ENCODE peak calls at places on chromosome 5, in six cellular contexts. One of them, this sample, is unnamed.

GRCh38 chr5:148776780-148777179 is 49.6 kb upstream of the ADRB2 start:
- DNase-seq in mucosa of descending colon: no peak
- DNase-seq in heart left ventricle: no peak
- DNase-seq in astrocyte of the spinal cord: peak
- DNase-seq in IMR-90: peak
- DNase-seq in HL-60: peak
- DNase-seq in this sample: peak

GRCh38 chr5:68738236-68738635 is 355.6 kb upstream of the SLC30A5 start:
- DNase-seq in mucosa of descending colon: no peak
- DNase-seq in heart left ventricle: no peak
- DNase-seq in astrocyte of the spinal cord: no peak
- DNase-seq in IMR-90: no peak
- DNase-seq in HL-60: no peak
- DNase-seq in this sample: no peak

GRCh38 chr5:33272288-33272687 is 168.5 kb upstream of the TARS1 start:
- DNase-seq in mucosa of descending colon: no peak
- DNase-seq in heart left ventricle: no peak
- DNase-seq in astrocyte of the spinal cord: peak
- DNase-seq in IMR-90: peak
- DNase-seq in HL-60: no peak
- DNase-seq in this sample: no peak

GRCh38 chr5:57878301-57878722 is 395.7 kb upstream of the ACTBL2 start:
- DNase-seq in mucosa of descending colon: no peak
- DNase-seq in heart left ventricle: no peak
- DNase-seq in astrocyte of the spinal cord: no peak
- DNase-seq in IMR-90: no peak
- DNase-seq in HL-60: no peak
- DNase-seq in this sample: no peak

GRCh38 chr5:143913008-143913752 is 101.2 kb downstream of the HMHB1 start:
- DNase-seq in mucosa of descending colon: no peak
- DNase-seq in heart left ventricle: no peak
- DNase-seq in astrocyte of the spinal cord: peak
- DNase-seq in IMR-90: peak
- DNase-seq in HL-60: no peak
- DNase-seq in this sample: no peak

GRCh38 chr5:138654281-138654867 is 79.2 kb upstream of the HSPA9 start:
- DNase-seq in mucosa of descending colon: peak
- DNase-seq in heart left ventricle: no peak
- DNase-seq in astrocyte of the spinal cord: peak
- DNase-seq in IMR-90: peak
- DNase-seq in HL-60: peak
- DNase-seq in this sample: no peak

GRCh38 chr5:78699565-78700143 is 51.1 kb upstream of the LHFPL2 start:
- DNase-seq in mucosa of descending colon: no peak
- DNase-seq in heart left ventricle: no peak
- DNase-seq in astrocyte of the spinal cord: peak
- DNase-seq in IMR-90: peak
- DNase-seq in HL-60: peak
- DNase-seq in this sample: peak

GRCh38 chr5:27906911-27907590 is 868.7 kb upstream of the CDH9 start:
- DNase-seq in mucosa of descending colon: no peak
- DNase-seq in heart left ventricle: no peak
- DNase-seq in astrocyte of the spinal cord: peak
- DNase-seq in IMR-90: no peak
- DNase-seq in HL-60: no peak
- DNase-seq in this sample: no peak

GRCh38 chr5:134784946-134785620 is 26.5 kb downstream of the DDX46 start:
- DNase-seq in mucosa of descending colon: no peak
- DNase-seq in heart left ventricle: no peak
- DNase-seq in astrocyte of the spinal cord: peak
- DNase-seq in IMR-90: peak
- DNase-seq in HL-60: no peak
- DNase-seq in this sample: no peak

GRCh38 chr5:122713026-122713425 is 61.9 kb upstream of the SNX2 start:
- DNase-seq in mucosa of descending colon: no peak
- DNase-seq in heart left ventricle: no peak
- DNase-seq in astrocyte of the spinal cord: no peak
- DNase-seq in IMR-90: no peak
- DNase-seq in HL-60: no peak
- DNase-seq in this sample: no peak

GRCh38 chr5:109038209-109038840 is 290.6 kb downstream of the FER start:
- DNase-seq in mucosa of descending colon: no peak
- DNase-seq in heart left ventricle: no peak
- DNase-seq in astrocyte of the spinal cord: no peak
- DNase-seq in IMR-90: peak
- DNase-seq in HL-60: no peak
- DNase-seq in this sample: no peak

GRCh38 chr5:140734354-140734753 is 34.1 kb downstream of the ZMAT2 start:
- DNase-seq in mucosa of descending colon: no peak
- DNase-seq in heart left ventricle: no peak
- DNase-seq in astrocyte of the spinal cord: no peak
- DNase-seq in IMR-90: no peak
- DNase-seq in HL-60: no peak
- DNase-seq in this sample: no peak
- TF ChIP-seq CTCF in mucosa of descending colon: no peak
- TF ChIP-seq CTCF in heart left ventricle: peak
- TF ChIP-seq CTCF in astrocyte of the spinal cord: no peak
- TF ChIP-seq CTCF in IMR-90: peak
- TF ChIP-seq CTCF in HL-60: no peak
- TF ChIP-seq CTCF in this sample: peak

GRCh38 chr5:171926311-171926710 is 80.1 kb downstream of the FBXW11 start:
- DNase-seq in mucosa of descending colon: no peak
- DNase-seq in heart left ventricle: no peak
- DNase-seq in astrocyte of the spinal cord: no peak
- DNase-seq in IMR-90: no peak
- DNase-seq in HL-60: peak
- DNase-seq in this sample: no peak

GRCh38 chr5:171924493-171925122 is 81.8 kb downstream of the FBXW11 start:
- DNase-seq in mucosa of descending colon: no peak
- DNase-seq in heart left ventricle: no peak
- DNase-seq in astrocyte of the spinal cord: no peak
- DNase-seq in IMR-90: no peak
- DNase-seq in HL-60: no peak
- DNase-seq in this sample: no peak

GRCh38 chr5:171931163-171931562 is 75.3 kb downstream of the FBXW11 start:
- DNase-seq in mucosa of descending colon: no peak
- DNase-seq in heart left ventricle: no peak
- DNase-seq in astrocyte of the spinal cord: no peak
- DNase-seq in IMR-90: no peak
- DNase-seq in HL-60: no peak
- DNase-seq in this sample: no peak

GRCh38 chr5:171927345-171927941 is 79.0 kb downstream of the FBXW11 start:
- DNase-seq in mucosa of descending colon: no peak
- DNase-seq in heart left ventricle: no peak
- DNase-seq in astrocyte of the spinal cord: peak
- DNase-seq in IMR-90: peak
- DNase-seq in HL-60: no peak
- DNase-seq in this sample: no peak
- TF ChIP-seq CTCF in mucosa of descending colon: no peak
- TF ChIP-seq CTCF in heart left ventricle: no peak
- TF ChIP-seq CTCF in astrocyte of the spinal cord: peak
- TF ChIP-seq CTCF in IMR-90: peak
- TF ChIP-seq CTCF in HL-60: no peak
- TF ChIP-seq CTCF in this sample: peak

DNA sequence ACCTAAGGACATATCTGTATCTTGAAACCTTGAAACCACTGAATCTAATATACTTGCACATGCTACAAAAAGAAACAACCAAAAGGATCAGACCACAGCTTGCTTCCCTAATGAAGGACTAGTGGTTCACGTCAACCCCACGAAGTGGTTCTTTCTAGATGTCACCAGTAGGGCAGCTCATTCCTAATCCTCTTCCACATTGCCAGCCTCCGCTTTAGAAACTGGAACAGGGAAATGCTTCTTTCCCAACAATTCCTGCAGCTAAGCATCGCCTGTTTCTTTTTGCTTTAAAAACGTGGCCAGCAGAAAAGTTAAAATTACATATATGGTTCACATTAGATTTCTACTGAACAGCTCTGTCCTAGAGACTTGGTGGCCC is 100.2 kb downstream of the MTX3 start:
- DNase-seq in mucosa of descending colon: no peak
- DNase-seq in heart left ventricle: no peak
- DNase-seq in astrocyte of the spinal cord: no peak
- DNase-seq in IMR-90: no peak
- DNase-seq in HL-60: no peak
- DNase-seq in this sample: no peak
- TF ChIP-seq CTCF in mucosa of descending colon: no peak
- TF ChIP-seq CTCF in heart left ventricle: no peak
- TF ChIP-seq CTCF in astrocyte of the spinal cord: no peak
- TF ChIP-seq CTCF in IMR-90: no peak
- TF ChIP-seq CTCF in HL-60: no peak
- TF ChIP-seq CTCF in this sample: no peak

GRCh38 chr5:94849821-94850736 is 231.6 kb downstream of the SLF1 start:
- DNase-seq in mucosa of descending colon: no peak
- DNase-seq in heart left ventricle: no peak
- DNase-seq in astrocyte of the spinal cord: peak
- DNase-seq in IMR-90: peak
- DNase-seq in HL-60: no peak
- DNase-seq in this sample: no peak
- TF ChIP-seq CTCF in mucosa of descending colon: no peak
- TF ChIP-seq CTCF in heart left ventricle: peak
- TF ChIP-seq CTCF in astrocyte of the spinal cord: peak
- TF ChIP-seq CTCF in IMR-90: peak
- TF ChIP-seq CTCF in HL-60: no peak
- TF ChIP-seq CTCF in this sample: peak

DNA sequence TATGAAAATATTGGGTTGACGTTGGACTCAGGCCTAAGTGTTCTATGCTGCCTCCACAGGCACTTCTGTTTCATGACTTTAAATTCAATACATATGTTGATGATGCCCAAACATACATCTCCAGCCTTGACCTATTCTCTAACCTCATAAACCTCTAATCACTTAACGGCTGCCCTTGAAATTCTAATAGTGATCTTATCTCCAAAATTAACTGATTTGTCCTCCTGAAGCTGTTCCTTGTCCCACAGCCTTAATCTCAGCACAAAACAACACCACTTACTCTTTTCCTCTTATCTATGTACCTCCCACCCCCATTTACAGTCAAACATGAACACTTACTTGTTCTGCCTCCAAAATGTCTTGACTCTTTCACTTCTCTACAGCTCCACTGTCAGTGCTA is 43.3 kb downstream of the FGF10 start:
- DNase-seq in mucosa of descending colon: no peak
- DNase-seq in heart left ventricle: no peak
- DNase-seq in astrocyte of the spinal cord: no peak
- DNase-seq in IMR-90: no peak
- DNase-seq in HL-60: no peak
- DNase-seq in this sample: no peak
- TF ChIP-seq CTCF in mucosa of descending colon: no peak
- TF ChIP-seq CTCF in heart left ventricle: no peak
- TF ChIP-seq CTCF in astrocyte of the spinal cord: no peak
- TF ChIP-seq CTCF in IMR-90: no peak
- TF ChIP-seq CTCF in HL-60: no peak
- TF ChIP-seq CTCF in this sample: no peak

GRCh38 chr5:74035521-74035937 is 409.5 kb downstream of the ARHGEF28 start:
- DNase-seq in mucosa of descending colon: peak
- DNase-seq in heart left ventricle: peak
- DNase-seq in astrocyte of the spinal cord: peak
- DNase-seq in IMR-90: peak
- DNase-seq in HL-60: peak
- DNase-seq in this sample: no peak
- TF ChIP-seq CTCF in mucosa of descending colon: peak
- TF ChIP-seq CTCF in heart left ventricle: peak
- TF ChIP-seq CTCF in astrocyte of the spinal cord: peak
- TF ChIP-seq CTCF in IMR-90: peak
- TF ChIP-seq CTCF in HL-60: no peak
- TF ChIP-seq CTCF in this sample: peak

GRCh38 chr5:142432961-142433360 is 108.1 kb upstream of the SPRY4 start:
- DNase-seq in mucosa of descending colon: no peak
- DNase-seq in heart left ventricle: no peak
- DNase-seq in astrocyte of the spinal cord: no peak
- DNase-seq in IMR-90: no peak
- DNase-seq in HL-60: no peak
- DNase-seq in this sample: no peak

GRCh38 chr5:142435410-142436115 is 110.7 kb upstream of the SPRY4 start:
- DNase-seq in mucosa of descending colon: no peak
- DNase-seq in heart left ventricle: no peak
- DNase-seq in astrocyte of the spinal cord: no peak
- DNase-seq in IMR-90: no peak
- DNase-seq in HL-60: no peak
- DNase-seq in this sample: no peak

GRCh38 chr5:142434322-142434612 is 109.4 kb upstream of the SPRY4 start:
- DNase-seq in mucosa of descending colon: no peak
- DNase-seq in heart left ventricle: no peak
- DNase-seq in astrocyte of the spinal cord: no peak
- DNase-seq in IMR-90: no peak
- DNase-seq in HL-60: no peak
- DNase-seq in this sample: no peak

GRCh38 chr5:142432369-142432863 is 107.6 kb upstream of the SPRY4 start:
- DNase-seq in mucosa of descending colon: peak
- DNase-seq in heart left ventricle: no peak
- DNase-seq in astrocyte of the spinal cord: no peak
- DNase-seq in IMR-90: no peak
- DNase-seq in HL-60: no peak
- DNase-seq in this sample: no peak

GRCh38 chr5:142433526-142434321 is 108.9 kb upstream of the SPRY4 start:
- DNase-seq in mucosa of descending colon: no peak
- DNase-seq in heart left ventricle: no peak
- DNase-seq in astrocyte of the spinal cord: peak
- DNase-seq in IMR-90: peak
- DNase-seq in HL-60: no peak
- DNase-seq in this sample: no peak
- TF ChIP-seq CTCF in mucosa of descending colon: no peak
- TF ChIP-seq CTCF in heart left ventricle: no peak
- TF ChIP-seq CTCF in astrocyte of the spinal cord: no peak
- TF ChIP-seq CTCF in IMR-90: no peak
- TF ChIP-seq CTCF in HL-60: no peak
- TF ChIP-seq CTCF in this sample: no peak

GRCh38 chr5:2782658-2783057 is 31.2 kb upstream of the IRX2 start:
- DNase-seq in mucosa of descending colon: no peak
- DNase-seq in heart left ventricle: no peak
- DNase-seq in astrocyte of the spinal cord: no peak
- DNase-seq in IMR-90: no peak
- DNase-seq in HL-60: no peak
- DNase-seq in this sample: no peak

GRCh38 chr5:2779459-2779858 is 28.0 kb upstream of the IRX2 start:
- DNase-seq in mucosa of descending colon: no peak
- DNase-seq in heart left ventricle: no peak
- DNase-seq in astrocyte of the spinal cord: no peak
- DNase-seq in IMR-90: no peak
- DNase-seq in HL-60: no peak
- DNase-seq in this sample: no peak

GRCh38 chr5:2780421-2781171 is 29.1 kb upstream of the IRX2 start:
- DNase-seq in mucosa of descending colon: no peak
- DNase-seq in heart left ventricle: no peak
- DNase-seq in astrocyte of the spinal cord: no peak
- DNase-seq in IMR-90: no peak
- DNase-seq in HL-60: no peak
- DNase-seq in this sample: no peak

GRCh38 chr5:2783223-2783622 is 31.7 kb upstream of the IRX2 start:
- DNase-seq in mucosa of descending colon: no peak
- DNase-seq in heart left ventricle: no peak
- DNase-seq in astrocyte of the spinal cord: no peak
- DNase-seq in IMR-90: no peak
- DNase-seq in HL-60: no peak
- DNase-seq in this sample: no peak
- TF ChIP-seq CTCF in mucosa of descending colon: no peak
- TF ChIP-seq CTCF in heart left ventricle: no peak
- TF ChIP-seq CTCF in astrocyte of the spinal cord: no peak
- TF ChIP-seq CTCF in IMR-90: no peak
- TF ChIP-seq CTCF in HL-60: no peak
- TF ChIP-seq CTCF in this sample: no peak